ENCODE peak calls at places on chromosomes 5 and 9, in nine cellular contexts. One of them, this sample, is unnamed.

GRCh38 chr5:27020965-27021364 is 17.4 kb downstream of the CDH9 start:
- DNase-seq in stimulated activated CD8-positive, alpha-beta memory T cell treated with anti-CD3 and anti-CD28 coated beads, Interleukin-15, amount 100 ng/mL, for 24 hours: no peak
- DNase-seq in neural crest cell: no peak
- DNase-seq in activated T-cell treated with anti-CD3 and anti-CD28 coated beads, Interleukin-2, amount 50 U/mL, for 4 hours: no peak
- DNase-seq in HTR-8/SVneo: peak; percentile 31
- DNase-seq in mesenteric fat pad: no peak
- DNase-seq in aorta: no peak
- DNase-seq in T-helper 1 cell: no peak
- DNase-seq in activated CD4-positive, CD25-positive, alpha-beta regulatory T cell: no peak
- DNase-seq in this sample: peak; percentile 45

GRCh38 chr5:124650960-124651662 is 95.3 kb downstream of the ZNF608 start:
- DNase-seq in stimulated activated CD8-positive, alpha-beta memory T cell treated with anti-CD3 and anti-CD28 coated beads, Interleukin-15, amount 100 ng/mL, for 24 hours: no peak
- DNase-seq in neural crest cell: no peak
- DNase-seq in activated T-cell treated with anti-CD3 and anti-CD28 coated beads, Interleukin-2, amount 50 U/mL, for 4 hours: no peak
- DNase-seq in HTR-8/SVneo: no peak
- DNase-seq in mesenteric fat pad: no peak
- DNase-seq in aorta: no peak
- DNase-seq in T-helper 1 cell: no peak
- DNase-seq in activated CD4-positive, CD25-positive, alpha-beta regulatory T cell: no peak
- DNase-seq in this sample: no peak

GRCh38 chr5:172007153-172007794 is 836 bp upstream of the FBXW11 start:
- DNase-seq in stimulated activated CD8-positive, alpha-beta memory T cell treated with anti-CD3 and anti-CD28 coated beads, Interleukin-15, amount 100 ng/mL, for 24 hours: no peak
- DNase-seq in neural crest cell: no peak
- DNase-seq in activated T-cell treated with anti-CD3 and anti-CD28 coated beads, Interleukin-2, amount 50 U/mL, for 4 hours: no peak
- DNase-seq in HTR-8/SVneo: no peak
- DNase-seq in mesenteric fat pad: no peak
- DNase-seq in aorta: no peak
- DNase-seq in T-helper 1 cell: no peak
- DNase-seq in activated CD4-positive, CD25-positive, alpha-beta regulatory T cell: no peak
- DNase-seq in this sample: peak; percentile 60

GRCh38 chr5:63553069-63553468 is 409.2 kb downstream of the HTR1A start:
- DNase-seq in stimulated activated CD8-positive, alpha-beta memory T cell treated with anti-CD3 and anti-CD28 coated beads, Interleukin-15, amount 100 ng/mL, for 24 hours: no peak
- DNase-seq in neural crest cell: no peak
- DNase-seq in activated T-cell treated with anti-CD3 and anti-CD28 coated beads, Interleukin-2, amount 50 U/mL, for 4 hours: no peak
- DNase-seq in HTR-8/SVneo: no peak
- DNase-seq in mesenteric fat pad: no peak
- DNase-seq in aorta: no peak
- DNase-seq in T-helper 1 cell: no peak
- DNase-seq in activated CD4-positive, CD25-positive, alpha-beta regulatory T cell: no peak
- DNase-seq in this sample: no peak

GRCh38 chr9:92522983-92523970 is 12.5 kb downstream of the ECM2 start:
- DNase-seq in stimulated activated CD8-positive, alpha-beta memory T cell treated with anti-CD3 and anti-CD28 coated beads, Interleukin-15, amount 100 ng/mL, for 24 hours: no peak
- DNase-seq in neural crest cell: no peak
- DNase-seq in activated T-cell treated with anti-CD3 and anti-CD28 coated beads, Interleukin-2, amount 50 U/mL, for 4 hours: no peak
- DNase-seq in HTR-8/SVneo: no peak
- DNase-seq in mesenteric fat pad: no peak
- DNase-seq in aorta: no peak
- DNase-seq in T-helper 1 cell: no peak
- DNase-seq in activated CD4-positive, CD25-positive, alpha-beta regulatory T cell: no peak
- DNase-seq in this sample: no peak

GRCh38 chr5:141780952-141781730 is 97.1 kb downstream of the PCDH1 start:
- DNase-seq in stimulated activated CD8-positive, alpha-beta memory T cell treated with anti-CD3 and anti-CD28 coated beads, Interleukin-15, amount 100 ng/mL, for 24 hours: no peak
- DNase-seq in neural crest cell: no peak
- DNase-seq in activated T-cell treated with anti-CD3 and anti-CD28 coated beads, Interleukin-2, amount 50 U/mL, for 4 hours: no peak
- DNase-seq in HTR-8/SVneo: no peak
- DNase-seq in mesenteric fat pad: no peak
- DNase-seq in aorta: no peak
- DNase-seq in T-helper 1 cell: no peak
- DNase-seq in activated CD4-positive, CD25-positive, alpha-beta regulatory T cell: no peak
- DNase-seq in this sample: no peak

GRCh38 chr5:148781771-148782170 is 44.6 kb upstream of the ADRB2 start:
- DNase-seq in stimulated activated CD8-positive, alpha-beta memory T cell treated with anti-CD3 and anti-CD28 coated beads, Interleukin-15, amount 100 ng/mL, for 24 hours: no peak
- DNase-seq in neural crest cell: no peak
- DNase-seq in activated T-cell treated with anti-CD3 and anti-CD28 coated beads, Interleukin-2, amount 50 U/mL, for 4 hours: no peak
- DNase-seq in HTR-8/SVneo: no peak
- DNase-seq in mesenteric fat pad: no peak
- DNase-seq in aorta: no peak
- DNase-seq in T-helper 1 cell: no peak
- DNase-seq in activated CD4-positive, CD25-positive, alpha-beta regulatory T cell: no peak
- DNase-seq in this sample: no peak

GRCh38 chr5:16855475-16855874 is 80.6 kb downstream of the MYO10 start:
- DNase-seq in stimulated activated CD8-positive, alpha-beta memory T cell treated with anti-CD3 and anti-CD28 coated beads, Interleukin-15, amount 100 ng/mL, for 24 hours: no peak
- DNase-seq in neural crest cell: peak; percentile 8
- DNase-seq in activated T-cell treated with anti-CD3 and anti-CD28 coated beads, Interleukin-2, amount 50 U/mL, for 4 hours: no peak
- DNase-seq in HTR-8/SVneo: no peak
- DNase-seq in mesenteric fat pad: no peak
- DNase-seq in aorta: no peak
- DNase-seq in T-helper 1 cell: no peak
- DNase-seq in activated CD4-positive, CD25-positive, alpha-beta regulatory T cell: no peak
- DNase-seq in this sample: no peak

GRCh38 chr5:123035950-123036390 is 555 bp downstream of the PPIC start:
- DNase-seq in stimulated activated CD8-positive, alpha-beta memory T cell treated with anti-CD3 and anti-CD28 coated beads, Interleukin-15, amount 100 ng/mL, for 24 hours: no peak
- DNase-seq in neural crest cell: peak; percentile 14
- DNase-seq in activated T-cell treated with anti-CD3 and anti-CD28 coated beads, Interleukin-2, amount 50 U/mL, for 4 hours: no peak
- DNase-seq in HTR-8/SVneo: peak; percentile 31
- DNase-seq in mesenteric fat pad: no peak
- DNase-seq in aorta: peak; percentile 70
- DNase-seq in T-helper 1 cell: no peak
- DNase-seq in activated CD4-positive, CD25-positive, alpha-beta regulatory T cell: no peak
- DNase-seq in this sample: peak; percentile 57

GRCh38 chr9:86912210-86912609 is 35.1 kb downstream of the GAS1 start:
- DNase-seq in stimulated activated CD8-positive, alpha-beta memory T cell treated with anti-CD3 and anti-CD28 coated beads, Interleukin-15, amount 100 ng/mL, for 24 hours: no peak
- DNase-seq in neural crest cell: no peak
- DNase-seq in activated T-cell treated with anti-CD3 and anti-CD28 coated beads, Interleukin-2, amount 50 U/mL, for 4 hours: no peak
- DNase-seq in HTR-8/SVneo: no peak
- DNase-seq in mesenteric fat pad: no peak
- DNase-seq in aorta: no peak
- DNase-seq in T-helper 1 cell: no peak
- DNase-seq in activated CD4-positive, CD25-positive, alpha-beta regulatory T cell: no peak
- DNase-seq in this sample: no peak

GRCh38 chr9:71760901-71761300 is 7.4 kb downstream of the CEMIP2 start:
- DNase-seq in stimulated activated CD8-positive, alpha-beta memory T cell treated with anti-CD3 and anti-CD28 coated beads, Interleukin-15, amount 100 ng/mL, for 24 hours: no peak
- DNase-seq in neural crest cell: peak; percentile 48
- DNase-seq in activated T-cell treated with anti-CD3 and anti-CD28 coated beads, Interleukin-2, amount 50 U/mL, for 4 hours: no peak
- DNase-seq in HTR-8/SVneo: no peak
- DNase-seq in mesenteric fat pad: no peak
- DNase-seq in aorta: no peak
- DNase-seq in T-helper 1 cell: no peak
- DNase-seq in activated CD4-positive, CD25-positive, alpha-beta regulatory T cell: no peak
- DNase-seq in this sample: no peak

GRCh38 chr5:14440598-14441401 is 140.8 kb upstream of the OTULINL start:
- DNase-seq in stimulated activated CD8-positive, alpha-beta memory T cell treated with anti-CD3 and anti-CD28 coated beads, Interleukin-15, amount 100 ng/mL, for 24 hours: no peak
- DNase-seq in neural crest cell: peak; percentile 27
- DNase-seq in activated T-cell treated with anti-CD3 and anti-CD28 coated beads, Interleukin-2, amount 50 U/mL, for 4 hours: no peak
- DNase-seq in HTR-8/SVneo: peak; percentile 67
- DNase-seq in mesenteric fat pad: no peak
- DNase-seq in aorta: peak; percentile 76
- DNase-seq in T-helper 1 cell: no peak
- DNase-seq in activated CD4-positive, CD25-positive, alpha-beta regulatory T cell: no peak
- DNase-seq in this sample: peak; percentile 84

GRCh38 chr5:77180167-77181081 is 30.1 kb upstream of the PDE8B start:
- DNase-seq in stimulated activated CD8-positive, alpha-beta memory T cell treated with anti-CD3 and anti-CD28 coated beads, Interleukin-15, amount 100 ng/mL, for 24 hours: no peak
- DNase-seq in neural crest cell: peak; percentile 4
- DNase-seq in activated T-cell treated with anti-CD3 and anti-CD28 coated beads, Interleukin-2, amount 50 U/mL, for 4 hours: no peak
- DNase-seq in HTR-8/SVneo: no peak
- DNase-seq in mesenteric fat pad: no peak
- DNase-seq in aorta: peak; percentile 70
- DNase-seq in T-helper 1 cell: no peak
- DNase-seq in activated CD4-positive, CD25-positive, alpha-beta regulatory T cell: no peak
- DNase-seq in this sample: peak; percentile 18

GRCh38 chr5:160635678-160636077 is 214.0 kb downstream of the PTTG1 start:
- DNase-seq in stimulated activated CD8-positive, alpha-beta memory T cell treated with anti-CD3 and anti-CD28 coated beads, Interleukin-15, amount 100 ng/mL, for 24 hours: no peak
- DNase-seq in neural crest cell: no peak
- DNase-seq in activated T-cell treated with anti-CD3 and anti-CD28 coated beads, Interleukin-2, amount 50 U/mL, for 4 hours: no peak
- DNase-seq in HTR-8/SVneo: no peak
- DNase-seq in mesenteric fat pad: no peak
- DNase-seq in aorta: no peak
- DNase-seq in T-helper 1 cell: no peak
- DNase-seq in activated CD4-positive, CD25-positive, alpha-beta regulatory T cell: no peak
- DNase-seq in this sample: no peak

GRCh38 chr9:79565245-79565644 is 6.5 kb upstream of the TLE4 start:
- DNase-seq in stimulated activated CD8-positive, alpha-beta memory T cell treated with anti-CD3 and anti-CD28 coated beads, Interleukin-15, amount 100 ng/mL, for 24 hours: no peak
- DNase-seq in neural crest cell: no peak
- DNase-seq in activated T-cell treated with anti-CD3 and anti-CD28 coated beads, Interleukin-2, amount 50 U/mL, for 4 hours: no peak
- DNase-seq in HTR-8/SVneo: no peak
- DNase-seq in mesenteric fat pad: no peak
- DNase-seq in aorta: no peak
- DNase-seq in T-helper 1 cell: no peak
- DNase-seq in activated CD4-positive, CD25-positive, alpha-beta regulatory T cell: no peak
- DNase-seq in this sample: no peak

GRCh38 chr9:37509536-37509935 is 23.8 kb downstream of the POLR1E start:
- DNase-seq in stimulated activated CD8-positive, alpha-beta memory T cell treated with anti-CD3 and anti-CD28 coated beads, Interleukin-15, amount 100 ng/mL, for 24 hours: no peak
- DNase-seq in neural crest cell: no peak
- DNase-seq in activated T-cell treated with anti-CD3 and anti-CD28 coated beads, Interleukin-2, amount 50 U/mL, for 4 hours: no peak
- DNase-seq in HTR-8/SVneo: no peak
- DNase-seq in mesenteric fat pad: no peak
- DNase-seq in aorta: no peak
- DNase-seq in T-helper 1 cell: no peak
- DNase-seq in activated CD4-positive, CD25-positive, alpha-beta regulatory T cell: no peak
- DNase-seq in this sample: no peak

GRCh38 chr5:59188415-59189225 is 605.7 kb downstream of the RAB3C start:
- DNase-seq in stimulated activated CD8-positive, alpha-beta memory T cell treated with anti-CD3 and anti-CD28 coated beads, Interleukin-15, amount 100 ng/mL, for 24 hours: peak; percentile 14
- DNase-seq in neural crest cell: peak; percentile 54
- DNase-seq in activated T-cell treated with anti-CD3 and anti-CD28 coated beads, Interleukin-2, amount 50 U/mL, for 4 hours: peak; percentile 49
- DNase-seq in HTR-8/SVneo: peak; percentile 41
- DNase-seq in mesenteric fat pad: no peak
- DNase-seq in aorta: peak; percentile 78
- DNase-seq in T-helper 1 cell: peak; percentile 35
- DNase-seq in activated CD4-positive, CD25-positive, alpha-beta regulatory T cell: peak; percentile 6
- DNase-seq in this sample: peak; percentile 74

This sample was measured in mesenchymal stem cell.